ENCODE peak calls at places on chromosomes 12 and 14, in five cellular contexts. D is choroid plexus epithelial cell; T is kidney glomerular epithelial cell; A is activated T-cell treated with anti-CD3 and anti-CD28 coated beads for 1 hour; U is activated CD4-positive, alpha-beta T cell treated with anti-CD3 and anti-CD28 coated beads for 1 hour. E is an unnamed sample.

GRCh38 chr12:109537136-109537535 is 36.2 kb downstream of the MMAB start:
- DNase-seq in T (no peak), D (no peak), U (no peak), A (no peak), E (no peak)

GRCh38 chr12:13177373-13177772 is 19.2 kb upstream of the EMP1 start:
- DNase-seq in T (no peak), U (no peak), A (no peak), D (no peak), E (no peak)

GRCh38 chr12:106080111-106080732 is 58.5 kb downstream of the NUAK1 start:
- DNase-seq in U (no peak), T (no peak), D (peak; percentile 92), A (no peak), E (no peak)

GRCh38 chr14:26204362-26204953 is 393.4 kb downstream of the NOVA1 start:
- DNase-seq in D (peak; percentile 12), T (no peak), A (no peak), U (no peak), E (no peak)

GRCh38 chr14:42113358-42114070 is 506.8 kb downstream of the LRFN5 start:
- DNase-seq in U (no peak), T (no peak), A (no peak), D (no peak), E (no peak)

GRCh38 chr12:23204933-23205778 is 580.2 kb downstream of the ETNK1 start:
- DNase-seq in U (no peak), A (no peak), D (peak; percentile 86), T (peak; percentile 37), E (no peak)

GRCh38 chr14:104350463-104351185 is 212.2 kb downstream of the KIF26A start:
- DNase-seq in D (peak; percentile 30), U (no peak), A (no peak), T (no peak), E (no peak)

GRCh38 chr14:24972844-24973243 is 77.1 kb downstream of the STXBP6 start:
- DNase-seq in D (no peak), T (no peak), A (no peak), U (no peak), E (no peak)

GRCh38 chr14:68416156-68416555 is 376.7 kb downstream of the ZFP36L1 start:
- DNase-seq in T (no peak), U (no peak), A (no peak), D (no peak), E (no peak)

GRCh38 chr14:52071675-52072074 is 2.8 kb upstream of the NID2 start:
- DNase-seq in T (no peak), D (peak; percentile 68), U (no peak), A (no peak), E (no peak)

GRCh38 chr14:60691383-60692113 is 32.6 kb downstream of the SIX4 start:
- DNase-seq in A (no peak), U (no peak), D (no peak), T (no peak), E (no peak)

GRCh38 chr12:87217486-87217885 is 811.7 kb downstream of the C12orf50 start:
- DNase-seq in D (peak; percentile 46), U (no peak), A (no peak), T (no peak), E (no peak)

GRCh38 chr12:124075836-124076235 is 102.8 kb downstream of the ZNF664 start:
- DNase-seq in U (no peak), A (no peak), T (no peak), D (no peak), E (no peak)

E was measured in effector CD8-positive, alpha-beta T cell.